ENCODE peak calls at places on chromosomes 7 and 10, in six cellular contexts. G, T, R, O, Z and K are unnamed samples.
A peak's percentile ranks its signal among the peaks of the same experiment; 100 is the strongest.

GRCh38 chr7:137395425-137395824 is 51.9 kb upstream of the PTN start:
- DNase-seq in G (no peak), T (no peak), R (no peak), O (no peak), Z (no peak), K (no peak)

GRCh38 chr7:100177040-100178001 is at the start of the genes GPC2 and STAG3:
- DNase-seq in G (peak; percentile 97), T (peak; percentile 95), R (peak; percentile 83), O (peak; percentile 99), Z (peak; percentile 95), K (peak; percentile 86)

GRCh38 chr7:17599733-17600685 is 301.6 kb downstream of the AHR start:
- DNase-seq in G (no peak), T (peak; percentile 90), R (no peak), O (no peak), Z (peak; percentile 92), K (peak; percentile 99)

GRCh38 chr7:111528331-111528730 is 34.0 kb downstream of the IMMP2L start:
- DNase-seq in G (no peak), T (no peak), R (no peak), O (no peak), Z (no peak), K (no peak)

GRCh38 chr7:101166603-101166908 is 1.2 kb upstream of the VGF start:
- DNase-seq in G (no peak), T (no peak), R (no peak), O (no peak), Z (no peak), K (no peak)

GRCh38 chr10:132632091-132632561 is 94.5 kb downstream of the INPP5A start:
- DNase-seq in G (peak; percentile 41), T (no peak), R (no peak), O (no peak), Z (no peak), K (no peak)

GRCh38 chr7:66638309-66639099 is 9.8 kb downstream of the KCTD7 start:
- DNase-seq in G (no peak), T (no peak), R (no peak), O (no peak), Z (no peak), K (no peak)

GRCh38 chr7:107501593-107501992 is 31.7 kb downstream of the GPR22 start:
- DNase-seq in G (peak; percentile 53), T (peak; percentile 9), R (no peak), O (peak; percentile 32), Z (peak; percentile 41), K (peak; percentile 65)

GRCh38 chr7:75986147-75986781 is 8.1 kb downstream of the TMEM120A start:
- DNase-seq in G (no peak), T (no peak), R (no peak), O (peak; percentile 18), Z (no peak), K (no peak)

DNA sequence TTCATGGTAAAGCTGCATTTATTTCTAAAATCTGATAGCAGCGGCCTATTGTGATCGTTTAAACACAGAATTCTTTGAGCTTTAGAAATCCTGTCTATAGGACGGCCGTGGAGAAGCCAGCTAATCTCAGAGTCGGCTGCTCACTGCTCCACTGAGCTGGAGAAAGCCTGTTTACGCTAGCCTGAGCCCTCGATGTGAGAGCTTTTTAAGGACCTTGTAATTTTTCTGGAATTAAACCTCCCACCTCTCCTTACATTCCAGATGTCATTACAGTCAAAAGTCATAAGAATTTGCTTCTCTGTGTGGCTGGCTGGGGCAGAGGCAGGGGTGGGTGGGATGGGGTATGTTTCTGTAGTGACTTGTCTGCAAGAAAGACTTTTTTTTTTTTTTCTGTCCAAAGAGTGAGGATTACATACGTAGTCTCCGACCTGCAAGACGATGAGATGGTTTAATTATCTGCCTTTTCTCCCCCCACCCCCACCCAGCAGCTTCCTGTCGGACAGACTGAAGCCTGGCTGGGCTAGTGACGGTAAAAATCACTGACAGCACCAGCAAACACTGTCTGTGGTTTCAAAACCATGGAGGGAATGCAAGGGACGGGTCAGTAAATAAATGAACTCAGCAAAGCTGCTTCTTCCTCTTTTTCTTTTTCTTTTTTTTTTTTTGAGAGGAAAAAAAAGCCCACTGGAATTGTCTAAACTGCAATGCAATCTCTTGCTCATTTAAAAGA is 31.8 kb downstream of the TRIM8 start:
- DNase-seq in G (no peak), T (peak; percentile 87), R (no peak), O (no peak), Z (peak; percentile 98), K (peak; percentile 73)
- H3K4me3 ChIP-seq in G (no peak overlapping the region), T (peak overlapping the region; percentile 18), R (no peak overlapping the region), O (no peak overlapping the region), Z (peak overlapping the region; percentile 1), K (no peak overlapping the region)

DNA sequence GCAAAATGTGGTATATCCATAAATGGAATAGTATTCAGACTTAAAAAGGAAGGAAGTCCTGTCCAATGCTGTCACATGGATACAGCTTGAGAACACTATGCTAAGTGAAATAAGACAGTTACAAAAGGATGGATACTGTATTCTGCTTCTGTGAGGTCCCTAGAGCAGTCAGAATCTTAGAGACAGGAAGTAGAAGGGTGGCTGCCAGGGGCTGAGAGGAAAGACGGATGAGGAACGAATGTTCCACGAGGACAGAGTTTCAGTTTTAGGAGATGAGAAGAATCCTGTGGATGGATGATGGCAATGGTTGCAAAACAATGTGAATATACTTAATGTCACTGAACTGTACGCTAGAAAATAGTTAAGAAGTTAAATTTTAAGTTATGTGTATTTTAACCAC is 3.8 kb downstream of the PRKCQ start:
- DNase-seq in G (no peak), T (no peak), R (no peak), O (no peak), Z (no peak), K (no peak)
- H3K4me3 ChIP-seq in G (no peak overlapping the region), T (no peak overlapping the region), R (no peak overlapping the region), O (no peak overlapping the region), Z (no peak overlapping the region), K (no peak overlapping the region)

DNA sequence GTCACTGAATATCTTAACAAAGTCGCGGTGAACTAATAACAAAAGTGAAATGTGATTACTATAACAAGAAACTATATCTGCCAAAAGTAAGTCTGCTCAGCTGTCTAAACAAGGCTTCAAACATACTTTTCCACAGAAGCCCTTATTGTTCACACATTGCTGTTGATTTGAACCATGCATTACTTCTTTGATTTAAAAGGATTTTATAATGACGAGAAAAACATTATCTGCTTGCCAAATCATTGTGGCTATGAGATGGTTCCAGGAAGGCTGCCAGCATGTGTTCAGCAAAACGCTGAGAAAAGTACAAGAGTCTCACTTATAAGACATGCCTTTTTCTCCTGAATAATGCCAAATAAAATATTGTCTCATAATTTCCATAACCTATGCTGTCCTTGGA is 24.4 kb downstream of the RNF133 start:
- DNase-seq in G (no peak), T (no peak), R (no peak), O (no peak), Z (no peak), K (peak; percentile 3)
- H3K4me3 ChIP-seq in G (no peak overlapping the region), T (no peak overlapping the region), R (peak overlapping the region; percentile 18), O (no peak overlapping the region), Z (no peak overlapping the region), K (no peak overlapping the region)

DNA sequence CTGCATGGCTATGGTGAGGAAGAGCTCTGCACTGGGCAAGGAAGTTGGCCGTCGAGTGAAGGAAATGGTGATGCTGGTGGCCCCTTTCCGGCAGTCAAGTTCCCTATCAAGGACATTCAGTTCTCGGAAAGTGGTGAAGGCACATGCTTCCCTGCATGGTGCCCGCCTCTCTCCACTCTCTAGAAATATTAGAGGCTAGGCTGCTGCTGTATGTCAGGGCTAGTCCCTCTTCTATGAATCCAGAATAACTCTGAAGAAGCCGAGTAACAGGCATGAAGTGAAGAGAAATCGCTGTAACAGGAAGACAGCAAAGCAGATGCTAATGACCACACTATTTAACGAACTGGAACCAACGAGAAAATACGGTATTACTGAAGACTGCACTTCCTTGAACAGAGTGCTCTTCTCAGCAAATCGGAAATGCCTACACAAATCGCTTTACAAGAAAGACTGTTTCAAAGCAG is 5.4 kb downstream of the IDI1 start:
- DNase-seq in G (no peak), T (no peak), R (no peak), O (peak; percentile 28), Z (no peak), K (no peak)
- H3K4me3 ChIP-seq in G (no peak overlapping the region), T (peak overlapping the region; percentile 11), R (no peak overlapping the region), O (no peak overlapping the region), Z (no peak overlapping the region), K (no peak overlapping the region)

DNA sequence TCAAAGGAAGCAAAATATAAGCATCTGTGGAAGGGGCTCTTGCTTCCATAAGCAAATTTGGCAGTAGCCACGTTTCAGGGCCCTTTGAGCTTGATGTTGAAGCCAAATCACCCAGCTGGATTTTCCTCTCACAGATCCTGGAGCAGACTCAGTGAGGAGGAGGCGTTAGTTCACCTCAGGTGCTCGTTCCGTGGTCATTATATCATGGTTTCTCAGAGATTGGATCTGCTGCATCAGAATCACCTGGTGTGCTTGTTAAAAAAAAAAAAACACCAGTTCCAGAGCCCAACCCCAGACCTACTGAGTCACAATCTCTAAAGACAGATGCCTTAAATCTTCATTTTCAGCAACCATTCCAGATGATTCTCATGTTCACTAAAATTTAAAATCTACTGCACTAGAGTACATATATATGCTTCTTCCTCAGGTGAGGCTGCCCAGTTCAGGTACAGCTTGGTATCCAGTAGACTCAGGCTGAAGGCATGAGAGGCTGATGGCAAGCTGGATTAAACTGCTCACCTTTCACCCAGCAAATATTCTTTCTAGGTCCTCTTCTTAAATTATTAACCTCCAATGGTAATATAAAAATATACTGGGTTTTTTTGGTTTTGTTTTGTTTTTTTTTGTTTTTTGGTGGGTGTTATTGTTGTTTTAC is 24.9 kb downstream of the TFAM start:
- DNase-seq in G (no peak), T (no peak), R (no peak), O (no peak), Z (no peak), K (no peak)
- H3K4me3 ChIP-seq in G (no peak overlapping the region), T (no peak overlapping the region), R (no peak overlapping the region), O (no peak overlapping the region), Z (no peak overlapping the region), K (no peak overlapping the region)

DNA sequence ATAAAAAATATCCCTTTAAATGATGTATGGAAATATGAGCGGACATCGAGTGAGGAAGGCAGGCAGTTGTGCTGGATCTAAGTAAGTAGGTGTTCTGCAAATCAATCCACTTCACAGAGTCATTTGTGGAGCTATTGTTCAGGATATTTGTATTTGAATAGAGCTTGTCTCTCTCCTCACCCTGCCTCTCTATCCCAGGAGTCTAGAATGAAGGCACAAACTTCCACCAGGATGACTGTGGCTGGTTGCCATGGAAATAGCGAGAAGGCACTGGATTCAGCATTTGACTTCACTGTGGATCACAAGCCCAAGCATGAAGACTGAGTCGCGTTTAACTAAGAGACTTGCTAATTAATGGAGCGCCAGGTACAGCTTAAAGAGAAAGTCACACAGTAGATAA is 53.2 kb downstream of the NPY start:
- DNase-seq in G (no peak), T (no peak), R (no peak), O (no peak), Z (no peak), K (no peak)
- H3K4me3 ChIP-seq in G (no peak overlapping the region), T (no peak overlapping the region), R (no peak overlapping the region), O (no peak overlapping the region), Z (no peak overlapping the region), K (no peak overlapping the region)

GRCh38 chr10:45227042-45227441 is 88.4 kb downstream of the OR13A1 start:
- DNase-seq in G (no peak), T (no peak), R (no peak), O (no peak), Z (no peak), K (no peak)
- H3K4me3 ChIP-seq in G (no peak overlapping the region), T (no peak overlapping the region), R (no peak overlapping the region), O (no peak overlapping the region), Z (no peak overlapping the region), K (no peak overlapping the region)

DNA sequence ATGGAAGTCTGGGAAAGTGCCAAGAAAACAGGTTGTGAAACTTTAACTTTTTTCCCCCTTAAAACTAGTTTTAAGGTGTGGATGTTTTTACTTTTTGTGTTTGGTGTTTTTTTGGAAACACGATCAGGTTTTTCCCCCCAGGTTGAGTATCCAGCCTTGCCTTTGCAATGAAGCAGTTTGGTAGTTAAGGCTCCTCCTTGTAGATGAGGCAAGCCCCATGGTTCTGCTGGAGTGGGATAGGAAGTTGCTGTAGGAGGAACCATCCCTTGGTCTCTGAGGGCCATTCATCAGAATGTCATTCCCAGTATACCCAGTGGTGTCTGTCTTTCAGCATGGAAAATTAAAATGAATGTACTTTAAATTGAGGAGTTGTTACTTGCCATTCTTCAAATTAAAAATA is 2.7 kb downstream of the CUL1 start:
- DNase-seq in G (no peak), T (peak; percentile 16), R (no peak), O (no peak), Z (peak; percentile 38), K (no peak)
- H3K4me3 ChIP-seq in G (no peak overlapping the region), T (peak overlapping the region; percentile 85), R (peak overlapping the region; percentile 99), O (no peak overlapping the region), Z (no peak overlapping the region), K (no peak overlapping the region)